ENCODE peak calls at places on chromosomes 4 and X, in six cellular contexts. S, Q, T, C, H and I are unnamed samples.

GRCh38 chr4:138450546-138450945 is 208.4 kb upstream of the SLC7A11 start:
- DNase-seq in S (no peak), Q (no peak), T (no peak), C (no peak), H (no peak), I (no peak)

GRCh38 chr4:34771632-34772031 is 1472.7 kb downstream of the ARAP2 start:
- DNase-seq in S (no peak), Q (no peak), T (no peak), C (no peak), H (no peak), I (no peak)

GRCh38 chr4:172830295-172830764 is 338.3 kb upstream of the GALNT7 start:
- DNase-seq in S (peak; percentile 31), Q (peak; percentile 3), T (no peak), C (no peak), H (peak; percentile 31), I (peak; percentile 45)

GRCh38 chrX:29315931-29316330 is 728.7 kb downstream of the IL1RAPL1 start:
- DNase-seq in S (no peak), Q (no peak), T (no peak), C (no peak), H (no peak), I (no peak)

GRCh38 chrX:49286581-49286980 is 16.9 kb upstream of the GAGE10 start:
- DNase-seq in S (no peak), Q (no peak), T (no peak), C (no peak), H (no peak), I (no peak)

GRCh38 chr4:68951078-68951805 is at the start of gene UGT2A3:
- DNase-seq in S (no peak), Q (peak; percentile 6), T (no peak), C (no peak), H (no peak), I (no peak)

GRCh38 chr4:85637778-85638177 is 162.8 kb downstream of the ARHGAP24 start:
- DNase-seq in S (no peak), Q (no peak), T (no peak), C (no peak), H (no peak), I (no peak)

GRCh38 chr4:10403633-10404445 is 53.4 kb downstream of the ZNF518B start:
- DNase-seq in S (peak; percentile 33), Q (peak; percentile 20), T (no peak), C (no peak), H (peak; percentile 48), I (peak; percentile 14)

GRCh38 chr4:56259595-56259994 is 127.7 kb downstream of the AASDH start:
- DNase-seq in S (no peak), Q (no peak), T (no peak), C (no peak), H (no peak), I (no peak)

GRCh38 chr4:162952232-162952631 is 214.5 kb downstream of the NAF1 start:
- DNase-seq in S (no peak), Q (no peak), T (no peak), C (no peak), H (no peak), I (no peak)

GRCh38 chr4:16669036-16669435 is 229.4 kb downstream of the LDB2 start:
- DNase-seq in S (no peak), Q (no peak), T (no peak), C (no peak), H (peak; percentile 88), I (no peak)

GRCh38 chrX:39677987-39678840 is 419.5 kb downstream of the BCOR start:
- DNase-seq in S (no peak), Q (no peak), T (no peak), C (no peak), H (no peak), I (no peak)

GRCh38 chrX:153440556-153441135 is 5.2 kb downstream of the TREX2 start:
- DNase-seq in S (peak; percentile 2), Q (no peak), T (no peak), C (no peak), H (no peak), I (no peak)

GRCh38 chr4:36111180-36111579 is 133.1 kb downstream of the ARAP2 start:
- DNase-seq in S (no peak), Q (no peak), T (no peak), C (no peak), H (peak; percentile 43), I (no peak)

GRCh38 chrX:17242470-17242869 is 132.5 kb upstream of the NHS start:
- DNase-seq in S (peak; percentile 70), Q (peak; percentile 39), T (no peak), C (peak; percentile 1), H (peak; percentile 69), I (peak; percentile 31)

GRCh38 chrX:16585486-16586370 is 64.2 kb upstream of the S100G start:
- DNase-seq in S (no peak), Q (no peak), T (no peak), C (no peak), H (no peak), I (no peak)

GRCh38 chrX:111728096-111728495 is 47.1 kb downstream of the ALG13 start:
- DNase-seq in S (no peak), Q (no peak), T (no peak), C (no peak), H (no peak), I (no peak)

GRCh38 chrX:134144231-134144630 is 92.8 kb upstream of the CCDC160 start:
- DNase-seq in S (peak; percentile 15), Q (peak; percentile 7), T (no peak), C (no peak), H (peak; percentile 26), I (peak; percentile 36)

GRCh38 chr4:152565338-152565737 is 29.4 kb upstream of the FBXW7 start:
- DNase-seq in S (no peak), Q (no peak), T (no peak), C (no peak), H (no peak), I (no peak)

GRCh38 chr4:84159767-84160166 is 339.3 kb downstream of the NKX6-1 start:
- DNase-seq in S (no peak), Q (peak; percentile 20), T (no peak), C (no peak), H (no peak), I (no peak)

GRCh38 chr4:94406668-94407437 is 44.9 kb upstream of the PDLIM5 start:
- DNase-seq in S (peak; percentile 54), Q (peak; percentile 87), T (peak; percentile 12), C (peak; percentile 24), H (peak; percentile 92), I (peak; percentile 76)

GRCh38 chr4:59044316-59044715 is 1934.1 kb upstream of the IGFBP7 start:
- DNase-seq in S (no peak), Q (no peak), T (no peak), C (no peak), H (no peak), I (no peak)

GRCh38 chr4:24736066-24736465 is 59.3 kb upstream of the SOD3 start:
- DNase-seq in S (no peak), Q (peak; percentile 21), T (no peak), C (no peak), H (peak; percentile 10), I (no peak)

GRCh38 chr4:71239365-71239764 is 99.5 kb upstream of the SLC4A4 start:
- DNase-seq in S (no peak), Q (no peak), T (no peak), C (no peak), H (peak; percentile 31), I (no peak)

GRCh38 chrX:2935364-2935748 is 6.2 kb upstream of the ARSD start:
- DNase-seq in S (no peak), Q (no peak), T (no peak), C (no peak), H (peak; percentile 9), I (no peak)